ENCODE peak calls at places on chromosomes 5 and 9, in eight cellular contexts. One of them, this sample, is unnamed.

GRCh38 chr5:109455598-109456096 is 45.9 kb upstream of the PJA2 start:
- DNase-seq in progenitor cell of endocrine pancreas: no peak
- DNase-seq in lower lobe of right lung: no peak
- DNase-seq in choroid plexus epithelial cell: peak
- DNase-seq in heart right ventricle: no peak
- DNase-seq in endothelial cell: no peak
- DNase-seq in WTC11: no peak
- DNase-seq in body of pancreas: peak
- DNase-seq in this sample: no peak

GRCh38 chr5:31530541-31531265 is 1.2 kb downstream of the DROSHA start:
- DNase-seq in endothelial cell: no peak
- DNase-seq in WTC11: no peak
- DNase-seq in choroid plexus epithelial cell: no peak
- DNase-seq in heart right ventricle: no peak
- DNase-seq in lower lobe of right lung: no peak
- DNase-seq in body of pancreas: no peak
- DNase-seq in progenitor cell of endocrine pancreas: no peak
- DNase-seq in this sample: no peak

GRCh38 chr5:14413331-14413750 is 168.3 kb upstream of the OTULINL start:
- DNase-seq in body of pancreas: no peak
- DNase-seq in progenitor cell of endocrine pancreas: no peak
- DNase-seq in choroid plexus epithelial cell: peak
- DNase-seq in WTC11: no peak
- DNase-seq in heart right ventricle: no peak
- DNase-seq in endothelial cell: no peak
- DNase-seq in lower lobe of right lung: no peak
- DNase-seq in this sample: no peak

GRCh38 chr9:19161257-19162025 is 34.1 kb upstream of the PLIN2 start:
- DNase-seq in endothelial cell: no peak
- DNase-seq in progenitor cell of endocrine pancreas: no peak
- DNase-seq in heart right ventricle: no peak
- DNase-seq in body of pancreas: peak
- DNase-seq in choroid plexus epithelial cell: peak
- DNase-seq in WTC11: no peak
- DNase-seq in lower lobe of right lung: no peak
- DNase-seq in this sample: no peak

GRCh38 chr5:16690243-16690839 is 73.5 kb upstream of the RETREG1 start:
- DNase-seq in WTC11: peak
- DNase-seq in endothelial cell: peak
- DNase-seq in lower lobe of right lung: no peak
- DNase-seq in heart right ventricle: no peak
- DNase-seq in progenitor cell of endocrine pancreas: peak
- DNase-seq in choroid plexus epithelial cell: peak
- DNase-seq in body of pancreas: peak
- DNase-seq in this sample: peak

GRCh38 chr5:11715797-11716196 is 188.4 kb downstream of the CTNND2 start:
- DNase-seq in heart right ventricle: no peak
- DNase-seq in choroid plexus epithelial cell: no peak
- DNase-seq in endothelial cell: no peak
- DNase-seq in WTC11: no peak
- DNase-seq in body of pancreas: no peak
- DNase-seq in progenitor cell of endocrine pancreas: no peak
- DNase-seq in lower lobe of right lung: no peak
- DNase-seq in this sample: no peak

GRCh38 chr9:128945798-128946501 is 1.5 kb downstream of the DOLK start:
- DNase-seq in choroid plexus epithelial cell: no peak
- DNase-seq in heart right ventricle: no peak
- DNase-seq in lower lobe of right lung: no peak
- DNase-seq in progenitor cell of endocrine pancreas: no peak
- DNase-seq in body of pancreas: no peak
- DNase-seq in endothelial cell: no peak
- DNase-seq in WTC11: no peak
- DNase-seq in this sample: no peak

GRCh38 chr5:91443028-91443427 is 59.9 kb upstream of the ARRDC3 start:
- DNase-seq in endothelial cell: no peak
- DNase-seq in heart right ventricle: no peak
- DNase-seq in lower lobe of right lung: no peak
- DNase-seq in WTC11: no peak
- DNase-seq in body of pancreas: no peak
- DNase-seq in choroid plexus epithelial cell: no peak
- DNase-seq in progenitor cell of endocrine pancreas: no peak
- DNase-seq in this sample: no peak

GRCh38 chr5:59361454-59361853 is 532.1 kb downstream of the PDE4D start:
- DNase-seq in body of pancreas: no peak
- DNase-seq in lower lobe of right lung: no peak
- DNase-seq in progenitor cell of endocrine pancreas: no peak
- DNase-seq in heart right ventricle: no peak
- DNase-seq in choroid plexus epithelial cell: no peak
- DNase-seq in WTC11: no peak
- DNase-seq in endothelial cell: no peak
- DNase-seq in this sample: no peak

GRCh38 chr9:134395727-134396257 is 69.5 kb downstream of the RXRA start:
- DNase-seq in WTC11: no peak
- DNase-seq in endothelial cell: no peak
- DNase-seq in lower lobe of right lung: no peak
- DNase-seq in heart right ventricle: no peak
- DNase-seq in body of pancreas: no peak
- DNase-seq in progenitor cell of endocrine pancreas: no peak
- DNase-seq in choroid plexus epithelial cell: no peak
- DNase-seq in this sample: no peak

GRCh38 chr5:75716715-75717081 is 539 bp downstream of the POC5 start:
- DNase-seq in WTC11: peak
- DNase-seq in endothelial cell: no peak
- DNase-seq in body of pancreas: no peak
- DNase-seq in lower lobe of right lung: peak
- DNase-seq in choroid plexus epithelial cell: peak
- DNase-seq in heart right ventricle: no peak
- DNase-seq in progenitor cell of endocrine pancreas: no peak
- DNase-seq in this sample: peak

GRCh38 chr9:111944467-111944866 is 47.9 kb downstream of the UGCG start:
- DNase-seq in progenitor cell of endocrine pancreas: no peak
- DNase-seq in choroid plexus epithelial cell: peak
- DNase-seq in body of pancreas: no peak
- DNase-seq in endothelial cell: no peak
- DNase-seq in lower lobe of right lung: no peak
- DNase-seq in heart right ventricle: no peak
- DNase-seq in WTC11: no peak
- DNase-seq in this sample: no peak

GRCh38 chr9:127187231-127187956 is 65.0 kb upstream of the ANGPTL2 start:
- DNase-seq in choroid plexus epithelial cell: peak
- DNase-seq in progenitor cell of endocrine pancreas: no peak
- DNase-seq in WTC11: no peak
- DNase-seq in endothelial cell: no peak
- DNase-seq in body of pancreas: peak
- DNase-seq in heart right ventricle: no peak
- DNase-seq in lower lobe of right lung: peak
- DNase-seq in this sample: peak

GRCh38 chr9:22813520-22813919 is 366.9 kb downstream of the DMRTA1 start:
- DNase-seq in lower lobe of right lung: no peak
- DNase-seq in progenitor cell of endocrine pancreas: no peak
- DNase-seq in choroid plexus epithelial cell: peak
- DNase-seq in body of pancreas: no peak
- DNase-seq in endothelial cell: no peak
- DNase-seq in WTC11: no peak
- DNase-seq in heart right ventricle: no peak
- DNase-seq in this sample: no peak

GRCh38 chr9:107504585-107505455 is 15.3 kb upstream of the KLF4 start:
- DNase-seq in lower lobe of right lung: no peak
- DNase-seq in heart right ventricle: peak
- DNase-seq in choroid plexus epithelial cell: peak
- DNase-seq in endothelial cell: no peak
- DNase-seq in body of pancreas: peak
- DNase-seq in WTC11: no peak
- DNase-seq in progenitor cell of endocrine pancreas: no peak
- DNase-seq in this sample: no peak

GRCh38 chr5:174729075-174729680 is 4.8 kb downstream of the MSX2 start:
- DNase-seq in lower lobe of right lung: no peak
- DNase-seq in WTC11: no peak
- DNase-seq in heart right ventricle: no peak
- DNase-seq in progenitor cell of endocrine pancreas: no peak
- DNase-seq in body of pancreas: no peak
- DNase-seq in choroid plexus epithelial cell: no peak
- DNase-seq in endothelial cell: no peak
- DNase-seq in this sample: no peak

GRCh38 chr5:139677404-139678282 is 29.5 kb downstream of the CXXC5 start:
- DNase-seq in heart right ventricle: peak
- DNase-seq in choroid plexus epithelial cell: no peak
- DNase-seq in endothelial cell: no peak
- DNase-seq in progenitor cell of endocrine pancreas: peak
- DNase-seq in body of pancreas: peak
- DNase-seq in WTC11: peak
- DNase-seq in lower lobe of right lung: no peak
- DNase-seq in this sample: peak

GRCh38 chr9:90544488-90544887 is 98.1 kb downstream of the DIRAS2 start:
- DNase-seq in lower lobe of right lung: no peak
- DNase-seq in heart right ventricle: no peak
- DNase-seq in progenitor cell of endocrine pancreas: no peak
- DNase-seq in endothelial cell: no peak
- DNase-seq in choroid plexus epithelial cell: no peak
- DNase-seq in WTC11: no peak
- DNase-seq in body of pancreas: no peak
- DNase-seq in this sample: no peak

GRCh38 chr9:70403166-70403565 is 11.3 kb downstream of the KLF9 start:
- DNase-seq in endothelial cell: no peak
- DNase-seq in lower lobe of right lung: no peak
- DNase-seq in heart right ventricle: no peak
- DNase-seq in progenitor cell of endocrine pancreas: no peak
- DNase-seq in body of pancreas: no peak
- DNase-seq in choroid plexus epithelial cell: no peak
- DNase-seq in WTC11: no peak
- DNase-seq in this sample: no peak

GRCh38 chr5:135834639-135835529 is at the start of gene SLC25A48:
- DNase-seq in choroid plexus epithelial cell: no peak
- DNase-seq in WTC11: peak
- DNase-seq in progenitor cell of endocrine pancreas: peak
- DNase-seq in lower lobe of right lung: no peak
- DNase-seq in heart right ventricle: peak
- DNase-seq in body of pancreas: peak
- DNase-seq in endothelial cell: peak
- DNase-seq in this sample: peak

GRCh38 chr5:142472306-142472951 is 147.6 kb upstream of the SPRY4 start:
- DNase-seq in heart right ventricle: no peak
- DNase-seq in choroid plexus epithelial cell: peak
- DNase-seq in body of pancreas: no peak
- DNase-seq in lower lobe of right lung: no peak
- DNase-seq in WTC11: no peak
- DNase-seq in progenitor cell of endocrine pancreas: no peak
- DNase-seq in endothelial cell: no peak
- DNase-seq in this sample: no peak

GRCh38 chr9:32584784-32585183 is 11.8 kb upstream of the NDUFB6 start:
- DNase-seq in choroid plexus epithelial cell: peak
- DNase-seq in progenitor cell of endocrine pancreas: no peak
- DNase-seq in endothelial cell: no peak
- DNase-seq in WTC11: no peak
- DNase-seq in body of pancreas: no peak
- DNase-seq in lower lobe of right lung: no peak
- DNase-seq in heart right ventricle: no peak
- DNase-seq in this sample: no peak

GRCh38 chr9:32587901-32588300 is 14.9 kb upstream of the NDUFB6 start:
- DNase-seq in choroid plexus epithelial cell: peak
- DNase-seq in body of pancreas: no peak
- DNase-seq in progenitor cell of endocrine pancreas: no peak
- DNase-seq in heart right ventricle: no peak
- DNase-seq in lower lobe of right lung: no peak
- DNase-seq in WTC11: no peak
- DNase-seq in endothelial cell: no peak
- DNase-seq in this sample: no peak

GRCh38 chr9:32590476-32590875 is 17.5 kb upstream of the NDUFB6 start:
- DNase-seq in heart right ventricle: no peak
- DNase-seq in choroid plexus epithelial cell: no peak
- DNase-seq in body of pancreas: no peak
- DNase-seq in progenitor cell of endocrine pancreas: no peak
- DNase-seq in WTC11: no peak
- DNase-seq in endothelial cell: no peak
- DNase-seq in lower lobe of right lung: no peak
- DNase-seq in this sample: no peak

GRCh38 chr9:32590898-32591297 is 17.9 kb upstream of the NDUFB6 start:
- DNase-seq in endothelial cell: no peak
- DNase-seq in progenitor cell of endocrine pancreas: no peak
- DNase-seq in choroid plexus epithelial cell: no peak
- DNase-seq in lower lobe of right lung: no peak
- DNase-seq in WTC11: no peak
- DNase-seq in heart right ventricle: no peak
- DNase-seq in body of pancreas: no peak
- DNase-seq in this sample: no peak

GRCh38 chr9:32589083-32589713 is 16.2 kb upstream of the NDUFB6 start:
- DNase-seq in progenitor cell of endocrine pancreas: no peak
- DNase-seq in body of pancreas: no peak
- DNase-seq in lower lobe of right lung: no peak
- DNase-seq in choroid plexus epithelial cell: peak
- DNase-seq in endothelial cell: no peak
- DNase-seq in heart right ventricle: no peak
- DNase-seq in WTC11: no peak
- DNase-seq in this sample: no peak
- TF ChIP-seq CTCF in progenitor cell of endocrine pancreas: peak
- TF ChIP-seq CTCF in body of pancreas: peak
- TF ChIP-seq CTCF in lower lobe of right lung: peak
- TF ChIP-seq CTCF in choroid plexus epithelial cell: peak
- TF ChIP-seq CTCF in endothelial cell: no peak
- TF ChIP-seq CTCF in heart right ventricle: peak
- TF ChIP-seq CTCF in WTC11: no peak
- TF ChIP-seq CTCF in this sample: no peak

GRCh38 chr9:123320814-123321213 is 35.2 kb upstream of the CRB2 start:
- DNase-seq in heart right ventricle: no peak
- DNase-seq in progenitor cell of endocrine pancreas: no peak
- DNase-seq in body of pancreas: no peak
- DNase-seq in lower lobe of right lung: no peak
- DNase-seq in endothelial cell: no peak
- DNase-seq in choroid plexus epithelial cell: no peak
- DNase-seq in WTC11: no peak
- DNase-seq in this sample: no peak
- TF ChIP-seq CTCF in heart right ventricle: no peak
- TF ChIP-seq CTCF in progenitor cell of endocrine pancreas: no peak
- TF ChIP-seq CTCF in body of pancreas: no peak
- TF ChIP-seq CTCF in lower lobe of right lung: no peak
- TF ChIP-seq CTCF in endothelial cell: no peak
- TF ChIP-seq CTCF in choroid plexus epithelial cell: no peak
- TF ChIP-seq CTCF in WTC11: no peak
- TF ChIP-seq CTCF in this sample: no peak

DNA sequence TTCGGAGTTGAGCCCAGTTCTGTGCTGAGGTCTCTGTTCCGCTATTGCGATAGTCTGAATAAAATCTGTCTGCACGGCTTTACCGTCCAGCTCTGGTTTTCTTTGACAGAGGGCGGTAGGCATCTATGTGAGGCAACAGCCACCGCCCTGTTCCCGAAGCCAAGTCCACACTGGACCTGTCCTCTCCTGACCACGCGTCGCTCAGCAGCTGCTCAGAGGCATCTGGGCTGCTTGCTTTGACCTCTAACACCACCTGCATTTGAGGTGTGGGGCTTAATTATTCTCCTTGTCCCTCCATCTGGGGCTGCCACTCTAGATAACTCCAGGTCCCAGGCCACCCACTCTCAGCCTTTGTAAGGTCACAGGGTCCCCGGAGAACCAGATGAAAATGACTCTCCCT is 168.3 kb upstream of the SMIM23 start:
- DNase-seq in choroid plexus epithelial cell: no peak
- DNase-seq in WTC11: no peak
- DNase-seq in progenitor cell of endocrine pancreas: no peak
- DNase-seq in endothelial cell: no peak
- DNase-seq in lower lobe of right lung: no peak
- DNase-seq in heart right ventricle: no peak
- DNase-seq in body of pancreas: no peak
- DNase-seq in this sample: no peak
- TF ChIP-seq CTCF in choroid plexus epithelial cell: no peak
- TF ChIP-seq CTCF in WTC11: no peak
- TF ChIP-seq CTCF in progenitor cell of endocrine pancreas: no peak
- TF ChIP-seq CTCF in endothelial cell: no peak
- TF ChIP-seq CTCF in lower lobe of right lung: no peak
- TF ChIP-seq CTCF in heart right ventricle: no peak
- TF ChIP-seq CTCF in body of pancreas: no peak
- TF ChIP-seq CTCF in this sample: no peak

GRCh38 chr5:85049020-85049419 is 664.3 kb upstream of the EDIL3 start:
- DNase-seq in choroid plexus epithelial cell: peak
- DNase-seq in progenitor cell of endocrine pancreas: no peak
- DNase-seq in body of pancreas: no peak
- DNase-seq in heart right ventricle: no peak
- DNase-seq in lower lobe of right lung: no peak
- DNase-seq in endothelial cell: peak
- DNase-seq in WTC11: no peak
- DNase-seq in this sample: peak
- TF ChIP-seq CTCF in choroid plexus epithelial cell: peak
- TF ChIP-seq CTCF in progenitor cell of endocrine pancreas: peak
- TF ChIP-seq CTCF in body of pancreas: no peak
- TF ChIP-seq CTCF in heart right ventricle: peak
- TF ChIP-seq CTCF in lower lobe of right lung: no peak
- TF ChIP-seq CTCF in endothelial cell: no peak
- TF ChIP-seq CTCF in WTC11: no peak
- TF ChIP-seq CTCF in this sample: peak

This sample was measured in glutamatergic neuron.